ENCODE peak calls at places on chromosomes 4 and X, in five cellular contexts. M is IMR-90, T is PC-3, C is cardiac muscle cell, J is lower lobe of right lung. Q is an unnamed sample.

GRCh38 chrX:3250946-3251345 is 95.5 kb downstream of the MXRA5 start:
- DNase-seq in J (no peak), M (peak; percentile 32), C (no peak), T (no peak), Q (no peak)

GRCh38 chr4:83639849-83640493 is 104.1 kb downstream of the GPAT3 start:
- DNase-seq in J (no peak), T (peak; percentile 84), M (peak; percentile 80), C (peak; percentile 81), Q (no peak)

GRCh38 chr4:98528882-98529281 is 129.5 kb downstream of the TSPAN5 start:
- DNase-seq in C (no peak), T (no peak), J (no peak), M (no peak), Q (no peak)

GRCh38 chr4:29037501-29037900 is 1682.7 kb upstream of the PCDH7 start:
- DNase-seq in C (no peak), J (no peak), M (no peak), T (no peak), Q (no peak)

GRCh38 chr4:26076000-26076587 is 162.1 kb downstream of the SMIM20 start:
- DNase-seq in T (peak; percentile 68), J (no peak), M (peak; percentile 81), C (no peak), Q (no peak)

GRCh38 chr4:53563824-53564223 is 27.5 kb downstream of the LNX1 start:
- DNase-seq in T (peak; percentile 72), C (no peak), J (no peak), M (peak; percentile 89), Q (no peak)

GRCh38 chr4:108851346-108851745 is 88.5 kb upstream of the ETNPPL start:
- DNase-seq in J (no peak), T (no peak), C (no peak), M (peak; percentile 20), Q (no peak)

GRCh38 chrX:124098089-124098488 is 136.6 kb downstream of the STAG2 start:
- DNase-seq in T (peak; percentile 53), C (peak; percentile 25), J (no peak), M (peak; percentile 51), Q (no peak)

GRCh38 chrX:39619182-39620009 is 478.4 kb downstream of the BCOR start:
- DNase-seq in T (peak; percentile 4), J (no peak), M (no peak), C (peak; percentile 15), Q (no peak)

GRCh38 chr4:12595986-12596385 is 888.2 kb downstream of the RAB28 start:
- DNase-seq in M (no peak), C (no peak), J (no peak), T (no peak), Q (no peak)

GRCh38 chr4:62871057-62871456 is 1538.2 kb downstream of the TECRL start:
- DNase-seq in M (no peak), C (no peak), J (no peak), T (peak; percentile 67), Q (no peak)

GRCh38 chrX:120452131-120452530 is 17.0 kb downstream of the LAMP2 start:
- DNase-seq in J (no peak), T (peak; percentile 36), M (peak; percentile 26), C (peak; percentile 58), Q (no peak)

GRCh38 chrX:108070891-108071290 is 20.5 kb downstream of the PSMD10 start:
- DNase-seq in M (peak; percentile 88), C (no peak), T (peak; percentile 91), J (no peak), Q (no peak)

GRCh38 chrX:65903750-65904149 is 136.1 kb downstream of the VSIG4 start:
- DNase-seq in M (no peak), C (no peak), J (no peak), T (no peak), Q (no peak)

GRCh38 chr4:173399016-173399415 is at the start of gene SCRG1:
- DNase-seq in T (no peak), C (peak; percentile 8), M (peak; percentile 4), J (no peak), Q (no peak)

GRCh38 chrX:130343411-130343810 is 3.7 kb downstream of the SLC25A14 start:
- DNase-seq in M (peak; percentile 10), J (no peak), C (no peak), T (no peak), Q (no peak)

GRCh38 chrX:39618178-39618577 is 479.6 kb downstream of the BCOR start:
- DNase-seq in C (no peak), M (no peak), J (no peak), T (no peak), Q (no peak)

GRCh38 chr4:52244103-52244772 is 193.1 kb downstream of the SPATA18 start:
- DNase-seq in T (no peak), J (no peak), M (no peak), C (no peak), Q (no peak)

GRCh38 chr4:108018038-108018883 is 28.6 kb downstream of the HADH start:
- DNase-seq in C (peak; percentile 82), J (peak; percentile 73), T (peak; percentile 78), M (peak; percentile 77), Q (peak; percentile 85)

GRCh38 chr4:72468904-72469502 is 100.0 kb downstream of the ADAMTS3 start:
- DNase-seq in J (no peak), M (peak; percentile 20), T (peak; percentile 83), C (peak; percentile 43), Q (no peak)

GRCh38 chrX:47556045-47556623 is 4.9 kb upstream of the ARAF start:
- DNase-seq in J (peak; percentile 90), T (peak; percentile 90), M (peak; percentile 92), C (peak; percentile 88), Q (peak; percentile 95)

GRCh38 chrX:119343856-119344255 is 55.3 kb upstream of the SLC25A43 start:
- DNase-seq in C (no peak), T (peak; percentile 79), J (no peak), M (no peak), Q (no peak)

GRCh38 chr4:25814323-25814722 is 48.5 kb downstream of the SEL1L3 start:
- DNase-seq in C (no peak), M (peak; percentile 63), J (peak; percentile 77), T (peak; percentile 18), Q (peak; percentile 72)

GRCh38 chrX:109889289-109890006 is 113.5 kb upstream of the TMEM164 start:
- DNase-seq in M (peak; percentile 27), C (peak; percentile 56), J (no peak), T (peak; percentile 25), Q (no peak)

GRCh38 chr4:95985791-95986190 is 145.9 kb downstream of the PDHA2 start:
- DNase-seq in C (no peak), T (no peak), J (no peak), M (no peak), Q (no peak)

GRCh38 chr4:185210102-185210981 is 944 bp downstream of the SNX25 start:
- DNase-seq in M (peak; percentile 56), T (peak; percentile 31), C (peak; percentile 59), J (peak; percentile 63), Q (peak; percentile 54)

GRCh38 chr4:185713272-185713671 is 98.7 kb downstream of the SORBS2 start:
- DNase-seq in T (no peak), C (no peak), M (no peak), J (no peak), Q (no peak)

GRCh38 chr4:74400395-74400794 is 35.5 kb downstream of the EREG start:
- DNase-seq in M (no peak), C (no peak), J (no peak), T (no peak), Q (no peak)

GRCh38 chrX:96707829-96708228 is 23.2 kb downstream of the DIAPH2 start:
- DNase-seq in M (no peak), J (no peak), C (no peak), T (no peak), Q (no peak)

GRCh38 chrX:96713303-96713702 is 28.7 kb downstream of the DIAPH2 start:
- DNase-seq in J (no peak), T (peak; percentile 40), M (no peak), C (no peak), Q (no peak)

GRCh38 chrX:96704661-96705060 is 20.0 kb downstream of the DIAPH2 start:
- DNase-seq in M (peak; percentile 48), T (peak; percentile 2), C (no peak), J (no peak), Q (no peak)

GRCh38 chrX:96705905-96706304 is 21.3 kb downstream of the DIAPH2 start:
- DNase-seq in M (no peak), T (peak; percentile 25), J (no peak), C (no peak), Q (no peak)

GRCh38 chrX:96710031-96710430 is 25.4 kb downstream of the DIAPH2 start:
- DNase-seq in M (no peak), J (no peak), C (no peak), T (no peak), Q (no peak)
- H3K27me3 ChIP-seq in M (no peaks in the 10 kb centered on the region), J (no peaks in the 10 kb centered on the region), C (no peaks in the 10 kb centered on the region), T (no peaks in the 10 kb centered on the region), Q (no peaks in the 10 kb centered on the region)

DNA sequence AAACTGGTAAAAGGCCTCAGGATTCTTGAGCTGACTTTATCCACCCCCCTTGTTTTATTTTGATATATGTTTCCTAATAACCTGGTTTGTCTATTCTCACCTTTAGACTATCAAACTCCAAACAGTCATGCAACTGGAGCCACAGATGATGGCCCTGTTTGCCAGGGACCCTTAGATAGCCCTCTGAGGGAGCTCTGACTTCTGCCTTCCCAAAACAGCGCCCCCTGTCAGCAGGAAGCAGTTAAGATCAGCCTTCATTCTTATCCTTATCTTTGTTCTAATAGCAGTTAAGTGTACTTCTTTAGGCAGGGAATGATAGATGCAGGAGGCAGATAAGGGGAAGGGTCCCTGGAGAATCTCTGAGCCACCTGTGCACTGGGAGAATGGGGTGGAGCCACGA is 27.5 kb upstream of the CXCL13 start:
- DNase-seq in M (no peak), J (no peak), C (no peak), T (no peak), Q (no peak)
- TF ChIP-seq CTCF in M (no peak), J (no peak), C (peak; percentile 22), T (peak; percentile 34), Q (no peak)

GRCh38 chr4:182729527-182729926 is 187.7 kb downstream of the DCTD start:
- DNase-seq in C (no peak), M (no peak), J (no peak), T (no peak), Q (no peak)
- H3K27me3 ChIP-seq in C (no peaks in the 10 kb centered on the region), M (no peaks in the 10 kb centered on the region), J (no peaks in the 10 kb centered on the region), T (no peaks in the 10 kb centered on the region), Q (no peaks in the 10 kb centered on the region)

GRCh38 chrX:44043496-44043895 is 70.3 kb upstream of the NDP start:
- DNase-seq in M (no peak), T (no peak), J (no peak), C (no peak), Q (no peak)

GRCh38 chrX:44039556-44039955 is 66.4 kb upstream of the NDP start:
- DNase-seq in J (no peak), M (no peak), C (no peak), T (no peak), Q (no peak)

GRCh38 chrX:44042731-44043130 is 69.5 kb upstream of the NDP start:
- DNase-seq in T (no peak), M (peak; percentile 50), J (no peak), C (no peak), Q (no peak)

GRCh38 chrX:44036336-44036735 is 63.1 kb upstream of the NDP start:
- DNase-seq in J (no peak), T (no peak), M (peak; percentile 55), C (no peak), Q (no peak)

DNA sequence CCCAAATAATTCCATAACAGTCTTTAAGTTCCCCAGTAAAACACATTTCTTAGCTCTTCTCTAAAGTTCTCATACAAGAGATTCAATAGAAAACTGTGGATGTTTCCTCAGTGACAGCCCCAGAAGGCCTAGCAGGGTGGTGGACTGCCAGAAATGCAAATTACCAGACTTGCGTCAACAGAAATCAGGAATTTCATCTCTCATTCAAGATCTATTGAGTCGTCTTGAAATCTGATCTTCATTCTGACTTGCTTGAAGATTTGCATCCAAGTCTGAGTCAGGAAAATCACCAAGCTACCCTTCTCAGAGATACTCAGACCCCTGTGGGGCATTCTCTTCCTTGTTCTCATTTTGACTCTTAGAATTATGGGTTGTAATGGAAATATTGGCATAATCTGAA is 68.9 kb upstream of the NDP start:
- DNase-seq in T (no peak), C (no peak), J (no peak), M (peak; percentile 7), Q (no peak)
- TF ChIP-seq CTCF in T (no peak), C (no peak), J (no peak), M (no peak), Q (no peak)